ENCODE peak calls at places on chromosome X, in seven cellular contexts. N, I, O, D, C, K and W are unnamed samples.

GRCh38 chrX:112830540-112830939 is 10.1 kb downstream of the AMOT start:
- DNase-seq in N (no peak), I (no peak), O (no peak), D (no peak), C (no peak), K (no peak), W (no peak)

GRCh38 chrX:21166302-21166982 is 207.8 kb upstream of the CNKSR2 start:
- DNase-seq in N (no peak), I (no peak), O (no peak), D (no peak), C (no peak), K (no peak), W (no peak)

GRCh38 chrX:138775501-138775900 is 64.0 kb upstream of the FGF13 start:
- DNase-seq in N (no peak), I (no peak), O (no peak), D (no peak), C (no peak), K (no peak), W (no peak)

GRCh38 chrX:17848545-17849265 is 12.4 kb downstream of the RAI2 start:
- DNase-seq in N (no peak), I (no peak), O (no peak), D (no peak), C (no peak), K (no peak), W (no peak)

GRCh38 chrX:111868726-111869638 is 7.0 kb upstream of the TRPC5OS start:
- DNase-seq in N (no peak), I (no peak), O (no peak), D (no peak), C (no peak), K (no peak), W (no peak)

GRCh38 chrX:9542765-9543119 is 77.9 kb downstream of the TBL1X start:
- DNase-seq in N (no peak), I (no peak), O (no peak), D (no peak), C (no peak), K (no peak), W (no peak)

GRCh38 chrX:126137899-126138298 is 28.2 kb downstream of the DCAF12L2 start:
- DNase-seq in N (no peak), I (no peak), O (no peak), D (no peak), C (no peak), K (no peak), W (no peak)

GRCh38 chrX:115895678-115896329 is 274.7 kb upstream of the AGTR2 start:
- DNase-seq in N (no peak), I (no peak), O (no peak), D (no peak), C (no peak), K (no peak), W (no peak)

GRCh38 chrX:3939967-3940610 is 226.6 kb upstream of the PRKX start:
- DNase-seq in N (no peak), I (peak; percentile 15), O (no peak), D (no peak), C (no peak), K (no peak), W (no peak)

GRCh38 chrX:32150141-32150540 is 1061.2 kb downstream of the DMD start:
- DNase-seq in N (no peak), I (no peak), O (no peak), D (no peak), C (no peak), K (no peak), W (no peak)

GRCh38 chrX:71996138-71996537 is 85.5 kb downstream of the NHSL2 start:
- DNase-seq in N (no peak), I (no peak), O (no peak), D (peak; percentile 37), C (peak; percentile 10), K (no peak), W (no peak)

GRCh38 chrX:103063191-103063845 is 653 bp downstream of the BEX1 start:
- DNase-seq in N (no peak), I (no peak), O (no peak), D (no peak), C (no peak), K (no peak), W (no peak)

GRCh38 chrX:11367609-11368430 is 74.6 kb downstream of the AMELX start:
- DNase-seq in N (no peak), I (no peak), O (no peak), D (no peak), C (no peak), K (no peak), W (no peak)

GRCh38 chrX:119410027-119410819 is 11.1 kb downstream of the SLC25A43 start:
- DNase-seq in N (peak; percentile 16), I (peak; percentile 49), O (peak; percentile 58), D (peak; percentile 60), C (peak; percentile 80), K (peak; percentile 79), W (peak; percentile 84)

DNA sequence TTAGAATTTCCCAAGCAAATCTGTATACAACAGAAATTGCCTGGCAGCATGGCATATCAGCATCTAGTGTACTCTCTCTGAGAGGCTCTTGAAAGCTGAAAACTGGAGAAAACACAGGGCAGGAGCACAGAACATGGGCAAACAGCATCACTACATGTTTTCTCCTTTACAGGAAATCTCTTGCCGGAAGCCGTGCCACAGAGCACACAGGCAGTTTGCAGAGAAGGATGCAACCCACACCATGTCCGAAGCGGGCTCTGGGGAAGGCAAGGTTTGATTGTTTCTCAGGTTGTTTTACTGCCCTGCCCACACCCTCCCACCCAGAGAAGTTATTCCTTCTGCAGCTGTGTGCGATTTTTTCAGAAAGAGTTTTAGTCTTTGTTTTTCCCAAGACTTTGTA is 41.1 kb upstream of the FAM9C start:
- DNase-seq in N (no peak), I (no peak), O (no peak), D (no peak), C (no peak), K (no peak), W (no peak)
- H3K4me1 ChIP-seq in N (peaks cover 20% of the 10 kb centered on the region), I (no peaks in the 10 kb centered on the region), O (no peaks in the 10 kb centered on the region), D (no peaks in the 10 kb centered on the region), C (peaks cover 12% of the 10 kb centered on the region), K (peaks cover 2% of the 10 kb centered on the region), W (no peaks in the 10 kb centered on the region)

GRCh38 chrX:1392376-1393130 is 640 bp upstream of the SLC25A6 start:
- DNase-seq in N (peak; percentile 78), I (no peak), O (no peak), D (peak; percentile 65), C (peak; percentile 78), K (no peak), W (peak; percentile 91)
- TF ChIP-seq POLR2A in N (no peak), I (no peak), O (no peak), D (no peak), C (peak; percentile 50), K (no peak), W (no peak)

DNA sequence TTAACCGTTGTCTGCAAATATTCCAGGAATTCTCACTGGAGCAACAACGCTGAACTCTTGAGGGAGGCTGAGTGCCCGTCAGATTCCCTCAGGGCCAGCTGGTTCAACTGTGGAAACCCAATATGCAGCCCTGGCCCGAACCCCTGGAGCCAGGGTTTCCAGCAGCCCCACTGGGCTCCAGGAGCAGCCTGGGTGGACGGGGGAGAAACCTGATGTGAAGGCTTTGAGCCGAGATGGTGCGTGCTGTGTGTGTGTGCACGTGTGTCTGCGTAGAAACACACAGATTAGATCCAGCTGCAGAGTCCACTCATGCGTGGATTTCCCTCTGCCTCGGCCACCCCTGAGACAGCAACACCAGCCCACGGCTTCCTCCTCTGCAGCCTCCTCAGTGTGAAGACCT is 19.4 kb upstream of the SLC25A6 start:
- DNase-seq in N (no peak), I (no peak), O (no peak), D (no peak), C (no peak), K (peak; percentile 40), W (peak; percentile 29)
- H3K4me1 ChIP-seq in N (no peaks in the 10 kb centered on the region), I (no peaks in the 10 kb centered on the region), O (no peaks in the 10 kb centered on the region), D (no peaks in the 10 kb centered on the region), C (no peaks in the 10 kb centered on the region), K (no peaks in the 10 kb centered on the region), W (no peaks in the 10 kb centered on the region)

DNA sequence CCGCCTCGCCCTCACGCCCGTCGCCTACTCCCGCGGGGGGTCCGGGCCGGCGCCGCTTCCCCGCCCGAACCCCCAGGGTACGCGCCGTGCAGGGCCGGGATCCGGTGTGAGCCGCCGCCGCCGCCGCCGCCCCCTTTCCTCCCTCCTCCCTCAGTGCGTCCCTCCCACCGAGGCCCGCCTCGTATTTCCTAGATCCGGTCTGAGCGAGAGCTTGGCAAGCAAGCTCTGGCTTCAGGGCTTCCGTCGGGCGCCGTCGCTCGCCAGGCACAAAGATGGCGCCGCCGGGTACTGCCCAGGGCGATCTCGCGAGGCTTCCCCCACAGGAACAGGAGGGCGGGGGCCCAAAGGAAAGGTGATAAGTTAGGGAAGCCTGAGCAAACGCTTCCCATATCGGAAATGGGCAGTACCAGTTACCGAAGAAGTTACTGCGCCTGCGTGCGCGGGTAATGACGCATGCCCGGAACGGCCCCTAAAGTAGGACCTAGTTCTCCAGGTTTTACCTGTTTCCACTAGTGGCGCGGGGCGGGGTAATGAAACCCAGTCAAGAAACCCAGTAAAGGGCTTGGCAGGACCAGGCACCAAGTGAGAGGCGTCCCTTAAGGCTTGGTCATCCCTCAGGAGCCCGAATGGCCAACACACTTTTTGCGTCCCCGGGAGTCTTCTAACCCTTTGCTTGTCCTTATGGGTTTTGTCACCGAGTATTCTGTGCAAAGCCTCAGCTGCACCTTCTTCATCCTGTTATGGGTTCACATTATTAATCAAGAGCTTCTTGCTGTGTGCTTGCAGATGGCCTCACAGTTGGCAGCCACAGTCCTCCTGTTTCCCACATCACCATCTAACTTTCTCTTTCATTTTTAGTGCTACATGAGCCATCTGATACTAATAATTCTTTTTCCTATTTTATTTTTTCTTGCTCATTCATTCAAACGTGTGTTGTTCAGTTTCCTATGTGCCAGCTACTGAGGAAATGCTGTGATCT is at the start of gene TAB3:
- DNase-seq in N (peak; percentile 92), I (peak; percentile 93), O (peak; percentile 94), D (peak; percentile 96), C (peak; percentile 95), K (peak; percentile 94), W (peak; percentile 97)
- TF ChIP-seq POLR2A in N (no peak), I (no peak), O (peak; percentile 67), D (no peak), C (peak; percentile 28), K (peak; percentile 29), W (no peak)

DNA sequence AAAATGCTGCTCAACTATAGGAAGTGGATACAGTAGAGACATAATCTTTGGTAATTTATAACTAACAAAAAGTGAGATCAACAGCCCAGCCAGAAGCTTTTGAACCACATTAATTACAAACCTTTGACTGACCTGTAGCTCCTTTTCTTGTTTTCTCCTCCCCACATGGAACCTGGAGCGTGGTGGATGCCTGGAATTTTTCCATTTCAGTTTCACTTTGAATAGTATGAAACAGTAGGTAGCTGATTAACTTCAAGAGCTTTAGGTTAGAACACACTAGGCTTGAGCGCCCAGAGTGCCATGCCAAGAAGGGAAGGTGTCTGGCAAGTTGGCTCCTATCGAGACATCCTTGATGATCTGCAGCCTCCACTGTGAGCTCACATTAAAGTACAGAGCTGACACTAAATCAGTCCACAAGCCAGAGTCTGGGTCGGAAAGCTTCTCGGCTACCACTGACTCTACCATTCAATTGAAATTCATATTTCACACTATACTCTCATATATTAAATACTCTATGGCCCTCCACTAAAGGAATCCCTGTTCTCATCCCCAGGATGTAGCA is 143.4 kb downstream of the GLRA2 start:
- DNase-seq in N (no peak), I (no peak), O (no peak), D (no peak), C (no peak), K (no peak), W (no peak)
- H3K4me1 ChIP-seq in N (no peaks in the 10 kb centered on the region), I (peaks cover 12% of the 10 kb centered on the region), O (no peaks in the 10 kb centered on the region), D (no peaks in the 10 kb centered on the region), C (no peaks in the 10 kb centered on the region), K (no peaks in the 10 kb centered on the region), W (no peaks in the 10 kb centered on the region)

DNA sequence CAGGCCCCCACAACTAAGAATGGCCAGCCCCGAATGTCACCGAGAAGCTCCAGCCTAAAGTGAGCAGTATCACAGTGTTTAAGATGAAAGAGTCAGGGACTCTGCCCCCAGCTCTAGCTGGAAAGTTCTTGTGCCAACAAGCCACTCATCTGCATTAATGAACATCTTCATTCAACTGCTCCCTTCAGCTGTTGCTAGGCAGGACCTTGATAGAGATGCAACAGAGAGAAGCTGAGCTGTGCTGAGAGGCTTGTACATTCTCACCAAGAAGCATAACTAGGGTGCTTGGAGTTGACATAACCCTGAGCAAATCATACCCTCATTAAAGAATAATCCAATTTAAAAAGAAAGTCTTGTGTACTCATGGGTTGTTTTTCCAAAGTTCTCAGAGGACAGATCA is 63.3 kb downstream of the ATXN3L start:
- DNase-seq in N (no peak), I (no peak), O (no peak), D (no peak), C (no peak), K (no peak), W (no peak)
- TF ChIP-seq POLR2A in N (no peak), I (no peak), O (no peak), D (no peak), C (no peak), K (no peak), W (no peak)